ENCODE peak calls at places on chromosomes 11 and 22, in six cellular contexts. F is A549, I is brain microvascular endothelial cell, D is nephron progenitor cell, V is right lobe of liver, J is tibial nerve. B is an unnamed sample.

GRCh38 chr11:29679996-29680395 is 336.8 kb downstream of the KCNA4 start:
- DNase-seq in F (no peak), V (no peak), D (no peak), J (no peak), I (no peak), B (no peak)

GRCh38 chr11:78199015-78199652 is 10.4 kb downstream of the USP35 start:
- DNase-seq in I (no peak), F (no peak), V (no peak), J (no peak), D (no peak), B (no peak)

GRCh38 chr22:21947040-21948014 is 5.3 kb downstream of the PPM1F start:
- DNase-seq in F (peak; percentile 22), V (no peak), J (no peak), D (no peak), I (peak; percentile 55), B (no peak)

GRCh38 chr11:113193077-113193476 is 121.3 kb upstream of the TTC12 start:
- DNase-seq in D (no peak), V (no peak), I (no peak), F (no peak), J (peak; percentile 25), B (no peak)

GRCh38 chr11:95089620-95090542 is at the start of gene ENDOD1:
- DNase-seq in D (peak; percentile 86), I (peak; percentile 65), V (peak; percentile 87), F (peak; percentile 75), J (peak; percentile 63), B (peak; percentile 89)

GRCh38 chr11:101475699-101476098 is 108.1 kb downstream of the TRPC6 start:
- DNase-seq in I (no peak), F (no peak), J (no peak), D (no peak), V (no peak), B (no peak)

GRCh38 chr11:130413383-130414106 is 14.9 kb downstream of the ADAMTS8 start:
- DNase-seq in J (no peak), I (peak; percentile 83), V (no peak), D (no peak), F (peak; percentile 36), B (no peak)

GRCh38 chr22:41834005-41834975 is 1.4 kb downstream of the SREBF2 start:
- DNase-seq in I (no peak), D (no peak), V (no peak), F (no peak), J (no peak), B (no peak)

GRCh38 chr22:31350410-31350863 is 4.3 kb upstream of the PATZ1 start:
- DNase-seq in F (peak; percentile 34), D (peak; percentile 14), V (peak; percentile 82), J (no peak), I (no peak), B (no peak)

GRCh38 chr11:70713436-70713835 is 315.1 kb downstream of the CTTN start:
- DNase-seq in V (no peak), J (no peak), D (no peak), I (no peak), F (no peak), B (no peak)

GRCh38 chr22:26904483-26904882 is 247.1 kb downstream of the MIAT start:
- DNase-seq in J (no peak), I (no peak), V (no peak), D (no peak), F (no peak), B (no peak)

GRCh38 chr22:20117656-20118571 is 888 bp upstream of the TRMT2A start:
- DNase-seq in I (peak; percentile 6), J (no peak), D (peak; percentile 42), F (no peak), V (peak; percentile 53), B (peak; percentile 77)

GRCh38 chr22:45202333-45203149 is 38.2 kb downstream of the KIAA0930 start:
- DNase-seq in D (no peak), F (no peak), J (no peak), I (peak; percentile 16), V (no peak), B (no peak)

GRCh38 chr22:40855960-40856512 is 403 bp downstream of the ST13 start:
- DNase-seq in J (peak; percentile 22), I (peak; percentile 23), V (no peak), D (peak; percentile 65), F (peak; percentile 19), B (peak; percentile 23)

GRCh38 chr11:95229199-95230053 is 1.6 kb downstream of the SESN3 start:
- DNase-seq in I (no peak), J (no peak), D (no peak), F (no peak), V (peak; percentile 28), B (no peak)

GRCh38 chr11:62805991-62806441 is 776 bp upstream of the NXF1 start:
- DNase-seq in V (no peak), J (no peak), D (no peak), F (no peak), I (no peak), B (peak; percentile 43)

GRCh38 chr11:19954899-19955298 is 205.4 kb downstream of the DBX1 start:
- DNase-seq in F (peak; percentile 33), I (no peak), J (no peak), V (peak; percentile 74), D (no peak), B (no peak)

GRCh38 chr11:121265586-121265985 is 27.0 kb upstream of the SC5D start:
- DNase-seq in F (no peak), I (no peak), V (no peak), D (no peak), J (no peak), B (no peak)

GRCh38 chr11:26073646-26074045 is 258.3 kb upstream of the ANO3 start:
- DNase-seq in D (no peak), F (no peak), I (no peak), J (no peak), V (no peak), B (no peak)

GRCh38 chr11:1557904-1558831 is 13.9 kb downstream of the DUSP8 start:
- DNase-seq in V (peak; percentile 73), J (no peak), F (peak; percentile 53), D (no peak), I (peak; percentile 35), B (no peak)

GRCh38 chr11:33899383-33900037 is 7.6 kb upstream of the LMO2 start:
- DNase-seq in D (no peak), J (peak; percentile 82), F (peak; percentile 31), V (peak; percentile 67), I (peak; percentile 74), B (no peak)

GRCh38 chr11:64150481-64151239 is 15.3 kb downstream of the MACROD1 start:
- DNase-seq in J (no peak), D (no peak), V (peak; percentile 68), I (no peak), F (no peak), B (no peak)

GRCh38 chr11:75473684-75474083 is 40.7 kb upstream of the KLHL35 start:
- DNase-seq in J (no peak), D (no peak), F (no peak), V (no peak), I (no peak), B (no peak)

GRCh38 chr11:117900720-117901440 is 24.4 kb upstream of the FXYD6 start:
- DNase-seq in V (no peak), I (no peak), D (no peak), J (no peak), F (no peak), B (no peak)

GRCh38 chr11:64037027-64037633 is 1.4 kb downstream of the FLRT1 start:
- DNase-seq in D (no peak), J (no peak), V (no peak), F (no peak), I (no peak), B (peak; percentile 46)

GRCh38 chr11:94184362-94184761 is 55.7 kb downstream of the PANX1 start:
- DNase-seq in F (no peak), I (no peak), D (no peak), J (no peak), V (no peak), B (no peak)

GRCh38 chr11:34997872-34998548 is 81.6 kb downstream of the PDHX start:
- DNase-seq in V (no peak), F (peak; percentile 29), J (no peak), I (no peak), D (no peak), B (no peak)

GRCh38 chr22:36951746-36952145 is 38.3 kb downstream of the CSF2RB start:
- DNase-seq in J (no peak), F (no peak), V (no peak), D (no peak), I (no peak), B (no peak)

GRCh38 chr11:34721646-34722045 is 100.8 kb downstream of the EHF start:
- DNase-seq in D (no peak), F (no peak), I (no peak), V (no peak), J (no peak), B (no peak)

DNA sequence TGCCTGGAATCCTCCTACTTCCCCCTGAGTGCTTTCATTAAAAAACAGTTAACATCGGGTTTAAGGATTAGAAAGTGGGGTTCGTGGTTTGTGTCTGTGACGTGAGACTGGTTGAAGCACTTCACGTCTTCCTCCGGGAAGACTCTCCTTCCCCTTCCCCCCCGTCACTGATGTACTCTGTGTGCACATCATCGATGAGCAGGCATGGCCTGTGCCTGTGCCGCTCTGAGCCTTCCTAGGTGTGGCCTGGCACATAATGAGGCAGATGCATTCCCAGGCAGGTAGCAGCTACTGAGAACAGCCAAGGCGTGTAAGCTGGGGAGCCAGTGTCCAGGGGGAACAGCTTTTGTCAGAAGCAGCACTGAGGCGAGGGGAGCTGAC is 93.8 kb downstream of the BCR start:
- DNase-seq in J (no peak), F (no peak), I (no peak), D (no peak), V (no peak), B (no peak)
- TF ChIP-seq CTCF in J (no peak), F (no peak), I (no peak), D (no peak), V (no peak), B (no peak)

GRCh38 chr11:6603287-6604080 is at the start of the genes ILK and RRP8:
- DNase-seq in V (peak; percentile 94), J (peak; percentile 84), I (peak; percentile 86), F (peak; percentile 91), D (peak; percentile 91), B (peak; percentile 95)
- TF ChIP-seq CTCF in V (no peak), J (peak; percentile 42), I (peak; percentile 38), F (no peak), D (no peak), B (no peak)

GRCh38 chr22:38942702-38943101 is 14.7 kb upstream of the APOBEC3A start:
- DNase-seq in I (no peak), D (no peak), V (no peak), J (no peak), F (no peak), B (no peak)

GRCh38 chr22:38941488-38941987 is 15.9 kb upstream of the APOBEC3A start:
- DNase-seq in F (no peak), J (peak; percentile 20), V (no peak), I (no peak), D (no peak), B (peak; percentile 74)

GRCh38 chr22:38938925-38939324 is 18.5 kb upstream of the APOBEC3A start:
- DNase-seq in D (no peak), V (no peak), J (no peak), F (no peak), I (no peak), B (no peak)

GRCh38 chr22:38943181-38943580 is 14.2 kb upstream of the APOBEC3A start:
- DNase-seq in D (no peak), J (no peak), I (no peak), V (no peak), F (no peak), B (no peak)

GRCh38 chr22:38940985-38941384 is 16.4 kb upstream of the APOBEC3A start:
- DNase-seq in D (no peak), V (no peak), I (no peak), F (no peak), J (no peak), B (no peak)
- TF ChIP-seq CTCF in D (no peak), V (no peak), I (no peak), F (no peak), J (no peak), B (no peak)

GRCh38 chr22:38843201-38843715 is 570 bp downstream of the NPTXR start:
- DNase-seq in D (peak; percentile 76), V (no peak), I (peak; percentile 22), J (no peak), F (peak; percentile 68), B (peak; percentile 69)
- TF ChIP-seq CTCF in D (no peak), V (peak; percentile 13), I (peak; percentile 38), J (peak; percentile 25), F (peak; percentile 34), B (no peak)